ENCODE peak calls at places on chromosomes 13 and 19, in eight cellular contexts. One of them, this sample, is unnamed.
A peak's percentile ranks its signal among the peaks of the same experiment; 100 is the strongest.

GRCh38 chr19:7534531-7534980 is 961 bp upstream of the PNPLA6 start:
- DNase-seq in endothelial cell of umbilical vein: peak; percentile 90
- DNase-seq in fibroblast of lung: peak; percentile 88
- DNase-seq in cardiac muscle cell: peak; percentile 66
- DNase-seq in colonic mucosa: peak; percentile 68
- DNase-seq in CD8-positive, alpha-beta T cell: peak; percentile 11
- DNase-seq in H1: peak; percentile 47
- DNase-seq in neural progenitor cell: peak; percentile 89
- DNase-seq in this sample: no peak

GRCh38 chr13:60583911-60584753 is 187.1 kb downstream of the TDRD3 start:
- DNase-seq in endothelial cell of umbilical vein: no peak
- DNase-seq in fibroblast of lung: peak; percentile 94
- DNase-seq in cardiac muscle cell: no peak
- DNase-seq in colonic mucosa: no peak
- DNase-seq in CD8-positive, alpha-beta T cell: no peak
- DNase-seq in H1: peak; percentile 84
- DNase-seq in neural progenitor cell: peak; percentile 25
- DNase-seq in this sample: peak; percentile 15

GRCh38 chr19:38375748-38376147 is 1.4 kb downstream of the PSMD8 start:
- DNase-seq in endothelial cell of umbilical vein: no peak
- DNase-seq in fibroblast of lung: peak; percentile 24
- DNase-seq in cardiac muscle cell: no peak
- DNase-seq in colonic mucosa: no peak
- DNase-seq in CD8-positive, alpha-beta T cell: no peak
- DNase-seq in H1: no peak
- DNase-seq in neural progenitor cell: peak; percentile 1
- DNase-seq in this sample: no peak

GRCh38 chr19:834216-834615 is 6.6 kb downstream of the AZU1 start:
- DNase-seq in endothelial cell of umbilical vein: no peak
- DNase-seq in fibroblast of lung: no peak
- DNase-seq in cardiac muscle cell: no peak
- DNase-seq in colonic mucosa: no peak
- DNase-seq in CD8-positive, alpha-beta T cell: no peak
- DNase-seq in H1: no peak
- DNase-seq in neural progenitor cell: no peak
- DNase-seq in this sample: no peak

GRCh38 chr19:33640773-33641172 is 19.0 kb downstream of the CHST8 start:
- DNase-seq in endothelial cell of umbilical vein: no peak
- DNase-seq in fibroblast of lung: no peak
- DNase-seq in cardiac muscle cell: no peak
- DNase-seq in colonic mucosa: no peak
- DNase-seq in CD8-positive, alpha-beta T cell: no peak
- DNase-seq in H1: no peak
- DNase-seq in neural progenitor cell: no peak
- DNase-seq in this sample: no peak

GRCh38 chr13:99766641-99767045 is 204.9 kb downstream of the ZIC5 start:
- DNase-seq in endothelial cell of umbilical vein: no peak
- DNase-seq in fibroblast of lung: no peak
- DNase-seq in cardiac muscle cell: no peak
- DNase-seq in colonic mucosa: no peak
- DNase-seq in CD8-positive, alpha-beta T cell: no peak
- DNase-seq in H1: peak; percentile 33
- DNase-seq in neural progenitor cell: peak; percentile 67
- DNase-seq in this sample: no peak

GRCh38 chr19:447064-447426 is 13.8 kb downstream of the SHC2 start:
- DNase-seq in endothelial cell of umbilical vein: no peak
- DNase-seq in fibroblast of lung: no peak
- DNase-seq in cardiac muscle cell: no peak
- DNase-seq in colonic mucosa: no peak
- DNase-seq in CD8-positive, alpha-beta T cell: no peak
- DNase-seq in H1: no peak
- DNase-seq in neural progenitor cell: no peak
- DNase-seq in this sample: no peak

GRCh38 chr13:111893071-111893606 is 173.8 kb upstream of the SOX1 start:
- DNase-seq in endothelial cell of umbilical vein: no peak
- DNase-seq in fibroblast of lung: no peak
- DNase-seq in cardiac muscle cell: peak; percentile 81
- DNase-seq in colonic mucosa: no peak
- DNase-seq in CD8-positive, alpha-beta T cell: no peak
- DNase-seq in H1: peak; percentile 50
- DNase-seq in neural progenitor cell: peak; percentile 93
- DNase-seq in this sample: no peak

GRCh38 chr19:36771275-36772231 is 1.1 kb downstream of the ZNF850 start:
- DNase-seq in endothelial cell of umbilical vein: peak; percentile 94
- DNase-seq in fibroblast of lung: peak; percentile 94
- DNase-seq in cardiac muscle cell: peak; percentile 97
- DNase-seq in colonic mucosa: peak; percentile 62
- DNase-seq in CD8-positive, alpha-beta T cell: no peak
- DNase-seq in H1: peak; percentile 85
- DNase-seq in neural progenitor cell: peak; percentile 71
- DNase-seq in this sample: peak; percentile 36

GRCh38 chr19:57028804-57029525 is 90.8 kb upstream of the USP29 start:
- DNase-seq in endothelial cell of umbilical vein: no peak
- DNase-seq in fibroblast of lung: no peak
- DNase-seq in cardiac muscle cell: no peak
- DNase-seq in colonic mucosa: no peak
- DNase-seq in CD8-positive, alpha-beta T cell: no peak
- DNase-seq in H1: no peak
- DNase-seq in neural progenitor cell: no peak
- DNase-seq in this sample: no peak

GRCh38 chr13:74867460-74867859 is 614.5 kb downstream of the TBC1D4 start:
- DNase-seq in endothelial cell of umbilical vein: peak; percentile 7
- DNase-seq in fibroblast of lung: peak; percentile 51
- DNase-seq in cardiac muscle cell: no peak
- DNase-seq in colonic mucosa: no peak
- DNase-seq in CD8-positive, alpha-beta T cell: no peak
- DNase-seq in H1: no peak
- DNase-seq in neural progenitor cell: no peak
- DNase-seq in this sample: no peak

GRCh38 chr19:53094749-53095575 is 8.3 kb downstream of the ZNF160 start:
- DNase-seq in endothelial cell of umbilical vein: no peak
- DNase-seq in fibroblast of lung: no peak
- DNase-seq in cardiac muscle cell: peak; percentile 13
- DNase-seq in colonic mucosa: no peak
- DNase-seq in CD8-positive, alpha-beta T cell: no peak
- DNase-seq in H1: peak; percentile 61
- DNase-seq in neural progenitor cell: peak; percentile 84
- DNase-seq in this sample: no peak

GRCh38 chr13:36981156-36981743 is 17.9 kb downstream of the ALG5 start:
- DNase-seq in endothelial cell of umbilical vein: peak; percentile 75
- DNase-seq in fibroblast of lung: peak; percentile 53
- DNase-seq in cardiac muscle cell: peak; percentile 52
- DNase-seq in colonic mucosa: no peak
- DNase-seq in CD8-positive, alpha-beta T cell: no peak
- DNase-seq in H1: no peak
- DNase-seq in neural progenitor cell: peak; percentile 46
- DNase-seq in this sample: no peak

GRCh38 chr13:30791354-30791921 is 56.1 kb downstream of the ALOX5AP start:
- DNase-seq in endothelial cell of umbilical vein: no peak
- DNase-seq in fibroblast of lung: peak; percentile 55
- DNase-seq in cardiac muscle cell: no peak
- DNase-seq in colonic mucosa: no peak
- DNase-seq in CD8-positive, alpha-beta T cell: no peak
- DNase-seq in H1: no peak
- DNase-seq in neural progenitor cell: no peak
- DNase-seq in this sample: peak; percentile 30

GRCh38 chr13:32734511-32734910 is 148.3 kb downstream of the PDS5B start:
- DNase-seq in endothelial cell of umbilical vein: peak; percentile 37
- DNase-seq in fibroblast of lung: peak; percentile 86
- DNase-seq in cardiac muscle cell: peak; percentile 3
- DNase-seq in colonic mucosa: no peak
- DNase-seq in CD8-positive, alpha-beta T cell: no peak
- DNase-seq in H1: no peak
- DNase-seq in neural progenitor cell: no peak
- DNase-seq in this sample: no peak

GRCh38 chr19:46297700-46298476 is 1.0 kb downstream of the HIF3A start:
- DNase-seq in endothelial cell of umbilical vein: peak; percentile 43
- DNase-seq in fibroblast of lung: no peak
- DNase-seq in cardiac muscle cell: no peak
- DNase-seq in colonic mucosa: peak; percentile 65
- DNase-seq in CD8-positive, alpha-beta T cell: no peak
- DNase-seq in H1: no peak
- DNase-seq in neural progenitor cell: peak; percentile 26
- DNase-seq in this sample: peak; percentile 59

GRCh38 chr13:105087941-105088340 is 1447.5 kb downstream of the EFNB2 start:
- DNase-seq in endothelial cell of umbilical vein: no peak
- DNase-seq in fibroblast of lung: no peak
- DNase-seq in cardiac muscle cell: peak; percentile 52
- DNase-seq in colonic mucosa: no peak
- DNase-seq in CD8-positive, alpha-beta T cell: no peak
- DNase-seq in H1: peak; percentile 19
- DNase-seq in neural progenitor cell: no peak
- DNase-seq in this sample: no peak

GRCh38 chr13:32905864-32906180 is 110.4 kb upstream of the KL start:
- DNase-seq in endothelial cell of umbilical vein: no peak
- DNase-seq in fibroblast of lung: peak; percentile 56
- DNase-seq in cardiac muscle cell: no peak
- DNase-seq in colonic mucosa: peak; percentile 25
- DNase-seq in CD8-positive, alpha-beta T cell: no peak
- DNase-seq in H1: no peak
- DNase-seq in neural progenitor cell: no peak
- DNase-seq in this sample: no peak

DNA sequence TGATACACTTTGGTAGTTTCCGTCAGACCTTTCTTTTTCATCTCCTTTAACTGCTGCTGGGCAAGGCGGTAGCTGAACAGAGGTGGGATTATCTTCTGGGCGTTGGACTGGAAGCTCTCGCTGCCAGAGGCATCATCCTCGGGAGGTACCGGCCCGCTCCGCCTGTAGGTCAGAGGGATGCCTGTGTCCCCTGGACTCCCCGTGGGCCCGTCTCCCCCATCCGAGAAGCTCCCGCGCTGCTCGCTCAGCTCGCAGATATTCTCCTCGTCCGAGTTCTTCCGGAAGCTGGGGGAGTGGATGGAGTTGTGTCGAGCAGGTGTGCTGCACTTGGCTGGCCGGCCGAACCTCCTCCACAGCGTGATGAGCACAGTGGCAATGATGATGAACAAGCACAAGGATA is 27.7 kb downstream of the THSD1 start:
- DNase-seq in endothelial cell of umbilical vein: no peak
- DNase-seq in fibroblast of lung: no peak
- DNase-seq in cardiac muscle cell: no peak
- DNase-seq in colonic mucosa: no peak
- DNase-seq in CD8-positive, alpha-beta T cell: no peak
- DNase-seq in H1: no peak
- DNase-seq in neural progenitor cell: no peak
- DNase-seq in this sample: no peak
- TF ChIP-seq CTCF in endothelial cell of umbilical vein: no peak
- TF ChIP-seq CTCF in fibroblast of lung: no peak
- TF ChIP-seq CTCF in cardiac muscle cell: no peak
- TF ChIP-seq CTCF in colonic mucosa: no peak
- TF ChIP-seq CTCF in CD8-positive, alpha-beta T cell: no peak
- TF ChIP-seq CTCF in H1: no peak
- TF ChIP-seq CTCF in neural progenitor cell: no peak
- TF ChIP-seq CTCF in this sample: no peak

DNA sequence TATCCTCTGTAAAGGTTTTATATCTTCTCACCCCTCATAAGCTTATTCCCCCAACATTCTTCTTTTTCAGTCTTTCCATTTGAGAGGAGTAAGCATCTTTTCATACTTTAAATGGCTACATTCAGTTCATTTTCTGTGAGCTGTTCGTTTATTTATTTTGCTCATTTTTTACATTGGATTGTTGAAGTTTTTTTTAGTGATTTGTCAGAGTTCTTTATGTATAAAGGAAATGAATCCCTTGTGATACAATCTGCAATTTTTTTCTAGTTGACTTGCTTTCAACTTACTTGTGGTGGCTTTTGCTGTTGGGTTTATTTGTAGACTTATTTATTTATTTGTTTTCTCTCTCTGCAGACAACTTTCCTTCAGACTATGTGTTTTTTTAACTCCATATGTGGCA is 250.3 kb downstream of the DLEU7 start:
- DNase-seq in endothelial cell of umbilical vein: peak; percentile 18
- DNase-seq in fibroblast of lung: peak; percentile 43
- DNase-seq in cardiac muscle cell: no peak
- DNase-seq in colonic mucosa: no peak
- DNase-seq in CD8-positive, alpha-beta T cell: no peak
- DNase-seq in H1: no peak
- DNase-seq in neural progenitor cell: no peak
- DNase-seq in this sample: no peak
- H3K27ac ChIP-seq in endothelial cell of umbilical vein: no peak overlapping the region
- H3K27ac ChIP-seq in fibroblast of lung: no peak overlapping the region
- H3K27ac ChIP-seq in cardiac muscle cell: no peak overlapping the region
- H3K27ac ChIP-seq in colonic mucosa: no peak overlapping the region
- H3K27ac ChIP-seq in CD8-positive, alpha-beta T cell: no peak overlapping the region
- H3K27ac ChIP-seq in H1: no peak overlapping the region
- H3K27ac ChIP-seq in neural progenitor cell: no peak overlapping the region
- H3K27ac ChIP-seq in this sample: no peak overlapping the region

DNA sequence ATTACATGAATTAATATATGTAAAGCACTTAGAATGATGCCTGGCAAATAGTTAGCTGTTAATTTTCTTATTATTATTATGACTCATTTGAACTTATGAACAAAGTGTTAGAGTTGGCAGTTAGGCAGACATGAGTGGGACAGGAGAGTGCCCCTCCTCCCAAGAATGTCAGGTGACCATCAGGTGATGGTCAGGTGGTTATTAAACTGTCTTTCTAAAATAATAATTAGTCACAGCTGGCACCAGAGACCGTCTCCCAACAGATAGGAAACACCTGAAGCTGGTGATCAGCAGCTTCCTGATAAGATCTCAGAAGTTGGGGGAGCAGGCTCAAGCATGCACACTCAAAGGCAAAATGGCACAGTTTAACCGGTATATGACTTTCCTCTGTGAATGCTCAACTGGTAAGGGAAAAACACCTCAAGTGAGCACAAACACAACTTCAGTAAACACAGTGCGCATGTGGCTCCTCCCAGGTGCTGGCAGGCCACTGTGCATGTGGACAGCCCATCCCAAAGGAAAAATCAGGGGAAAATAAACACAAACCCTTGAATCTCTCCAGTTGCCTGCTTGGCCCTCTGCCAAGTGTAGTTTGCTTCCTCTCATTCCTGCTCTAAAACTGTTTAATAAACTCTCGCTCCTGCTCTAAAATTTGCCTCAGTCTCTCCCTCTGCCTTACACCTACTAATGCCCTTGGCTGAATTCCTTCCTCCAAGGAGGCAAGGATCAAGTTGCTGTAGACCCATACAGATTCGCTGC is 54.0 kb downstream of the FLT1 start:
- DNase-seq in endothelial cell of umbilical vein: peak; percentile 65
- DNase-seq in fibroblast of lung: no peak
- DNase-seq in cardiac muscle cell: no peak
- DNase-seq in colonic mucosa: no peak
- DNase-seq in CD8-positive, alpha-beta T cell: no peak
- DNase-seq in H1: no peak
- DNase-seq in neural progenitor cell: no peak
- DNase-seq in this sample: no peak
- H3K27me3 ChIP-seq in endothelial cell of umbilical vein: no peaks in the 10 kb centered on the region
- H3K27me3 ChIP-seq in fibroblast of lung: peaks cover 5% of the 10 kb centered on the region
- H3K27me3 ChIP-seq in cardiac muscle cell: no peaks in the 10 kb centered on the region
- H3K27me3 ChIP-seq in colonic mucosa: no peaks in the 10 kb centered on the region
- H3K27me3 ChIP-seq in CD8-positive, alpha-beta T cell: no peaks in the 10 kb centered on the region
- H3K27me3 ChIP-seq in H1: no peaks in the 10 kb centered on the region
- H3K27me3 ChIP-seq in neural progenitor cell: peaks cover 5% of the 10 kb centered on the region
- H3K27me3 ChIP-seq in this sample: no peaks in the 10 kb centered on the region

GRCh38 chr13:70792121-70792520 is 683.9 kb upstream of the KLHL1 start:
- DNase-seq in endothelial cell of umbilical vein: no peak
- DNase-seq in fibroblast of lung: no peak
- DNase-seq in cardiac muscle cell: no peak
- DNase-seq in colonic mucosa: no peak
- DNase-seq in CD8-positive, alpha-beta T cell: no peak
- DNase-seq in H1: no peak
- DNase-seq in neural progenitor cell: peak; percentile 5
- DNase-seq in this sample: no peak
- TF ChIP-seq CTCF in endothelial cell of umbilical vein: no peak
- TF ChIP-seq CTCF in fibroblast of lung: no peak
- TF ChIP-seq CTCF in cardiac muscle cell: no peak
- TF ChIP-seq CTCF in colonic mucosa: no peak
- TF ChIP-seq CTCF in CD8-positive, alpha-beta T cell: no peak
- TF ChIP-seq CTCF in H1: no peak
- TF ChIP-seq CTCF in neural progenitor cell: peak; percentile 38
- TF ChIP-seq CTCF in this sample: no peak